ENCODE peak calls at places on chromosomes 12 and 14, in eight cellular contexts. One of them, this sample, is unnamed.
A peak's percentile ranks its signal among the peaks of the same experiment; 100 is the strongest.

GRCh38 chr14:35365130-35366047 is 39.2 kb downstream of the NFKBIA start:
- DNase-seq in colonic mucosa: peak; percentile 62
- DNase-seq in progenitor cell of endocrine pancreas: no peak
- DNase-seq in natural killer cell: peak; percentile 28
- DNase-seq in omental fat pad: peak; percentile 67
- DNase-seq in cardiac muscle cell: no peak
- DNase-seq in tibial nerve: no peak
- DNase-seq in nephron progenitor cell: no peak
- DNase-seq in this sample: no peak

GRCh38 chr12:102095677-102096263 is 24.1 kb downstream of the NUP37 start:
- DNase-seq in colonic mucosa: no peak
- DNase-seq in progenitor cell of endocrine pancreas: no peak
- DNase-seq in natural killer cell: no peak
- DNase-seq in omental fat pad: no peak
- DNase-seq in cardiac muscle cell: peak; percentile 15
- DNase-seq in tibial nerve: no peak
- DNase-seq in nephron progenitor cell: no peak
- DNase-seq in this sample: no peak

GRCh38 chr12:126784328-126784921 is 1482.5 kb upstream of the TMEM132C start:
- DNase-seq in colonic mucosa: peak; percentile 39
- DNase-seq in progenitor cell of endocrine pancreas: peak; percentile 41
- DNase-seq in natural killer cell: no peak
- DNase-seq in omental fat pad: no peak
- DNase-seq in cardiac muscle cell: peak; percentile 71
- DNase-seq in tibial nerve: no peak
- DNase-seq in nephron progenitor cell: peak; percentile 50
- DNase-seq in this sample: peak; percentile 52

GRCh38 chr12:69994593-69995222 is 169.7 kb downstream of the MYRFL start:
- DNase-seq in colonic mucosa: peak; percentile 77
- DNase-seq in progenitor cell of endocrine pancreas: no peak
- DNase-seq in natural killer cell: no peak
- DNase-seq in omental fat pad: no peak
- DNase-seq in cardiac muscle cell: no peak
- DNase-seq in tibial nerve: no peak
- DNase-seq in nephron progenitor cell: no peak
- DNase-seq in this sample: no peak

GRCh38 chr14:81710232-81710845 is 176.7 kb upstream of the SEL1L start:
- DNase-seq in colonic mucosa: no peak
- DNase-seq in progenitor cell of endocrine pancreas: peak; percentile 16
- DNase-seq in natural killer cell: no peak
- DNase-seq in omental fat pad: no peak
- DNase-seq in cardiac muscle cell: peak; percentile 62
- DNase-seq in tibial nerve: no peak
- DNase-seq in nephron progenitor cell: peak; percentile 31
- DNase-seq in this sample: peak; percentile 40

GRCh38 chr12:64177001-64177400 is 45.1 kb downstream of the KICS2 start:
- DNase-seq in colonic mucosa: no peak
- DNase-seq in progenitor cell of endocrine pancreas: no peak
- DNase-seq in natural killer cell: no peak
- DNase-seq in omental fat pad: no peak
- DNase-seq in cardiac muscle cell: no peak
- DNase-seq in tibial nerve: no peak
- DNase-seq in nephron progenitor cell: no peak
- DNase-seq in this sample: no peak

GRCh38 chr12:3054993-3055711 is 22.0 kb upstream of the TSPAN9 start:
- DNase-seq in colonic mucosa: no peak
- DNase-seq in progenitor cell of endocrine pancreas: no peak
- DNase-seq in natural killer cell: no peak
- DNase-seq in omental fat pad: no peak
- DNase-seq in cardiac muscle cell: no peak
- DNase-seq in tibial nerve: no peak
- DNase-seq in nephron progenitor cell: no peak
- DNase-seq in this sample: no peak

GRCh38 chr12:118136559-118137003 is 657 bp downstream of the PEBP1 start:
- DNase-seq in colonic mucosa: peak; percentile 72
- DNase-seq in progenitor cell of endocrine pancreas: peak; percentile 9
- DNase-seq in natural killer cell: peak; percentile 23
- DNase-seq in omental fat pad: peak; percentile 42
- DNase-seq in cardiac muscle cell: peak; percentile 42
- DNase-seq in tibial nerve: no peak
- DNase-seq in nephron progenitor cell: peak; percentile 30
- DNase-seq in this sample: peak; percentile 16

GRCh38 chr12:51636986-51637385 is 46.0 kb downstream of the SCN8A start:
- DNase-seq in colonic mucosa: no peak
- DNase-seq in progenitor cell of endocrine pancreas: no peak
- DNase-seq in natural killer cell: no peak
- DNase-seq in omental fat pad: no peak
- DNase-seq in cardiac muscle cell: no peak
- DNase-seq in tibial nerve: no peak
- DNase-seq in nephron progenitor cell: no peak
- DNase-seq in this sample: no peak

GRCh38 chr12:83527700-83528281 is 841.1 kb downstream of the TMTC2 start:
- DNase-seq in colonic mucosa: no peak
- DNase-seq in progenitor cell of endocrine pancreas: no peak
- DNase-seq in natural killer cell: no peak
- DNase-seq in omental fat pad: no peak
- DNase-seq in cardiac muscle cell: peak; percentile 45
- DNase-seq in tibial nerve: no peak
- DNase-seq in nephron progenitor cell: no peak
- DNase-seq in this sample: no peak

GRCh38 chr12:13562915-13563742 is 366.6 kb downstream of the EMP1 start:
- DNase-seq in colonic mucosa: no peak
- DNase-seq in progenitor cell of endocrine pancreas: no peak
- DNase-seq in natural killer cell: no peak
- DNase-seq in omental fat pad: no peak
- DNase-seq in cardiac muscle cell: no peak
- DNase-seq in tibial nerve: no peak
- DNase-seq in nephron progenitor cell: no peak
- DNase-seq in this sample: no peak

GRCh38 chr12:6891637-6892036 is 13.0 kb upstream of the LRRC23 start:
- DNase-seq in colonic mucosa: no peak
- DNase-seq in progenitor cell of endocrine pancreas: no peak
- DNase-seq in natural killer cell: no peak
- DNase-seq in omental fat pad: no peak
- DNase-seq in cardiac muscle cell: no peak
- DNase-seq in tibial nerve: no peak
- DNase-seq in nephron progenitor cell: no peak
- DNase-seq in this sample: no peak

GRCh38 chr14:94975366-94975765 is 182.0 kb downstream of the DICER1 start:
- DNase-seq in colonic mucosa: no peak
- DNase-seq in progenitor cell of endocrine pancreas: no peak
- DNase-seq in natural killer cell: no peak
- DNase-seq in omental fat pad: no peak
- DNase-seq in cardiac muscle cell: no peak
- DNase-seq in tibial nerve: no peak
- DNase-seq in nephron progenitor cell: no peak
- DNase-seq in this sample: no peak

GRCh38 chr12:87812030-87812429 is 217.2 kb downstream of the C12orf50 start:
- DNase-seq in colonic mucosa: no peak
- DNase-seq in progenitor cell of endocrine pancreas: no peak
- DNase-seq in natural killer cell: no peak
- DNase-seq in omental fat pad: no peak
- DNase-seq in cardiac muscle cell: no peak
- DNase-seq in tibial nerve: no peak
- DNase-seq in nephron progenitor cell: no peak
- DNase-seq in this sample: no peak

GRCh38 chr14:100657780-100658513 is 68.7 kb upstream of the DLK1 start:
- DNase-seq in colonic mucosa: peak; percentile 52
- DNase-seq in progenitor cell of endocrine pancreas: no peak
- DNase-seq in natural killer cell: no peak
- DNase-seq in omental fat pad: no peak
- DNase-seq in cardiac muscle cell: no peak
- DNase-seq in tibial nerve: no peak
- DNase-seq in nephron progenitor cell: no peak
- DNase-seq in this sample: no peak

GRCh38 chr14:100660498-100661339 is 66.0 kb upstream of the DLK1 start:
- DNase-seq in colonic mucosa: no peak
- DNase-seq in progenitor cell of endocrine pancreas: no peak
- DNase-seq in natural killer cell: no peak
- DNase-seq in omental fat pad: no peak
- DNase-seq in cardiac muscle cell: no peak
- DNase-seq in tibial nerve: no peak
- DNase-seq in nephron progenitor cell: no peak
- DNase-seq in this sample: no peak

GRCh38 chr14:100661340-100661712 is 65.4 kb upstream of the DLK1 start:
- DNase-seq in colonic mucosa: no peak
- DNase-seq in progenitor cell of endocrine pancreas: no peak
- DNase-seq in natural killer cell: no peak
- DNase-seq in omental fat pad: no peak
- DNase-seq in cardiac muscle cell: no peak
- DNase-seq in tibial nerve: no peak
- DNase-seq in nephron progenitor cell: no peak
- DNase-seq in this sample: no peak

GRCh38 chr14:100658514-100658886 is 68.2 kb upstream of the DLK1 start:
- DNase-seq in colonic mucosa: peak; percentile 59
- DNase-seq in progenitor cell of endocrine pancreas: no peak
- DNase-seq in natural killer cell: no peak
- DNase-seq in omental fat pad: no peak
- DNase-seq in cardiac muscle cell: no peak
- DNase-seq in tibial nerve: no peak
- DNase-seq in nephron progenitor cell: no peak
- DNase-seq in this sample: no peak

DNA sequence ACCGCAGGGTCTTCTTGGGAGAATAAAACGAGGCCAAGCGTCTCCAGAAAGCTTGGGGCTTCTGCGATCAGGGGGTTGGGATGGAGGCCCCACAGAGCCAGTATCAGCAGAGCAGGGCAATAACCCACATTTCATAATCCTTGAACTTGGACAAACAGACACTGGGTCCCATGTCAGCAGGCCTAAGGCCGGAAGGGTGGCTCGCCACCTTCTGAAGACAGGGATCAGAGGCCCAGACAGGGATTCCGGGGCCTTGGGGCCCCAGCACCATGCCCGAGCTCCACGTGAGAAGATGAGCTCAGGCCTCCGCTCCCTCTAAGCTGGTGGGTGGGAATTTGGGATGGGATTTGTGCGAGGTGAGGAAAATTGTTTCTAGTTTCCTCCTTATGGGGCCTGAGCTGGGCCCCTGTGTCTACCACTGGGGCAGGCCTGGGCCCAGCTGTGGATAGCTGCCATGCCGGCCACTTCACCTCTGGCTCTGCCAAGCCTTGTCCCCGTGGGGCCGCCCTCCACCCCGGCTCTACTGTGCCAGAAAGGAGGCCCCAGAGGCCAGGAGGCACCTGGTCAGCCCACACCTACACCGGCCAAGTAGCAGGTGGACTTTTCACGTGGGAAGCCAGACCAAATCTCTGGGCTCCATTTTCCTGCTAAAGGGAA is 67.2 kb upstream of the DLK1 start:
- DNase-seq in colonic mucosa: no peak
- DNase-seq in progenitor cell of endocrine pancreas: no peak
- DNase-seq in natural killer cell: no peak
- DNase-seq in omental fat pad: no peak
- DNase-seq in cardiac muscle cell: no peak
- DNase-seq in tibial nerve: no peak
- DNase-seq in nephron progenitor cell: no peak
- DNase-seq in this sample: no peak
- TF ChIP-seq CTCF in colonic mucosa: no peak
- TF ChIP-seq CTCF in progenitor cell of endocrine pancreas: no peak
- TF ChIP-seq CTCF in natural killer cell: no peak
- TF ChIP-seq CTCF in omental fat pad: no peak
- TF ChIP-seq CTCF in cardiac muscle cell: no peak
- TF ChIP-seq CTCF in tibial nerve: no peak
- TF ChIP-seq CTCF in nephron progenitor cell: no peak
- TF ChIP-seq CTCF in this sample: no peak

GRCh38 chr14:96307434-96307833 is 51.4 kb downstream of the BDKRB1 start:
- DNase-seq in colonic mucosa: no peak
- DNase-seq in progenitor cell of endocrine pancreas: no peak
- DNase-seq in natural killer cell: no peak
- DNase-seq in omental fat pad: no peak
- DNase-seq in cardiac muscle cell: peak; percentile 10
- DNase-seq in tibial nerve: no peak
- DNase-seq in nephron progenitor cell: no peak
- DNase-seq in this sample: no peak
- TF ChIP-seq CTCF in colonic mucosa: no peak
- TF ChIP-seq CTCF in progenitor cell of endocrine pancreas: no peak
- TF ChIP-seq CTCF in natural killer cell: no peak
- TF ChIP-seq CTCF in omental fat pad: no peak
- TF ChIP-seq CTCF in cardiac muscle cell: no peak
- TF ChIP-seq CTCF in tibial nerve: no peak
- TF ChIP-seq CTCF in nephron progenitor cell: no peak
- TF ChIP-seq CTCF in this sample: no peak

DNA sequence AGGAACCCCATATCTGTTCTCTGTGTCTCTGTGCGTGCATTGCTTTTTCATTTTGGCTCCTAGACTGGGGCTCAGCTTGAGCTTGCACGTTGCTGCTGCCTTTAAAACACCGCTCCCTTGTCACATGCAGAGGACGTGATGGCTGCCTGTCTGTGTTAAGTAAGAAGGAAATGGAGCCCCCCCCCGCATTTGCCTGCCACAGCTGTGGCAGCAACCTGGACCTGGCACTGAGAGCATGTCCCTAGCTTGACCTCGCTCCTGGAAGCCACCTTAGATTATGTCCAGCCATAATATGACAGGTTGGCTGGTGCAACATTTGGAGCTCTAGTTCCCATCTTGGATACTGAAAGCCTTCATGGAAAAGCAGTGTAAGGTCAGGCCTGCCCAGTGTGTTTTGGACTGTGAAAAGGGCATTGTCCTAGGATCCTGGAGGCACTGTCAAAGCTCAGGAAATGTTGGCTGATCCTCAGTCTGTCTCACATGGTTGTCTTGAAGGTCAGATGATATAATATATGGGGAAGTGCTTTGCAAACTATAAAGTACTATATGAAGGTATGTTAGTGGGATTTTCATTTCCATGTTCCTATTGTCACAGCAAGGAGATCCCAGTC is 73.8 kb downstream of the PRKCH start:
- DNase-seq in colonic mucosa: no peak
- DNase-seq in progenitor cell of endocrine pancreas: no peak
- DNase-seq in natural killer cell: no peak
- DNase-seq in omental fat pad: no peak
- DNase-seq in cardiac muscle cell: no peak
- DNase-seq in tibial nerve: no peak
- DNase-seq in nephron progenitor cell: no peak
- DNase-seq in this sample: no peak
- TF ChIP-seq CTCF in colonic mucosa: no peak
- TF ChIP-seq CTCF in progenitor cell of endocrine pancreas: no peak
- TF ChIP-seq CTCF in natural killer cell: no peak
- TF ChIP-seq CTCF in omental fat pad: no peak
- TF ChIP-seq CTCF in cardiac muscle cell: no peak
- TF ChIP-seq CTCF in tibial nerve: no peak
- TF ChIP-seq CTCF in nephron progenitor cell: no peak
- TF ChIP-seq CTCF in this sample: no peak

DNA sequence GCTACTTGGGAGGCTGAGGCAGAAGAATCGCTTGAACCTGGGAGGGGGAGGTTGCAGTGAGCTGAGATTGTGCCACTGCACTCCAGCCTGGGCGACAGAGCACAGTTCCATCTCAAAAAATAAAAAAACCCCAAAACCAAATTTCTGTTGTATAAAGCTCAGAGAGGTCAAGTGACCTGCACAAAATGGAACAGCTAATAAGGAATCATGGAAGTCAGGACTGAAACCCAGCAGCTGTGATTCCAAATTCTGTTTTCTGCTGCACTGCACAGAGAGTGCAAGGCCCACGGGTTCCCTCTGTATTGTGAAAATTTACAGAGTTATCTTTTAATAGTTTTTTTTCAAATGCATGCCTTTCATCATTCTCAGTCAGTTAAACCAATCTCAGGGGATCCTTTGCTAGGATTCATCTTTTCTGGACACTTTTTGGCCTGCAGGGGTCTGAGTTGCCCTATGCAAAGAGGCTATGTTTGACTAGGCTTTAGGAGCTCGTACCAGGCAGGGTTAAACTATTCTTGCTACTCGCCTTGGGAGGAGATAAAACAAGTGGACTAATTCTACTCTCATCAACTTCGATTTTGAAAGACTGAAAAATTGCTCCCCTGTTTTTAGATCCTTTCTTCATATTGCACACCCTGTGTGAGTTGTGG is 26.1 kb upstream of the AACS start:
- DNase-seq in colonic mucosa: no peak
- DNase-seq in progenitor cell of endocrine pancreas: no peak
- DNase-seq in natural killer cell: no peak
- DNase-seq in omental fat pad: no peak
- DNase-seq in cardiac muscle cell: no peak
- DNase-seq in tibial nerve: no peak
- DNase-seq in nephron progenitor cell: no peak
- DNase-seq in this sample: no peak
- TF ChIP-seq CTCF in colonic mucosa: no peak
- TF ChIP-seq CTCF in progenitor cell of endocrine pancreas: no peak
- TF ChIP-seq CTCF in natural killer cell: no peak
- TF ChIP-seq CTCF in omental fat pad: no peak
- TF ChIP-seq CTCF in cardiac muscle cell: no peak
- TF ChIP-seq CTCF in tibial nerve: no peak
- TF ChIP-seq CTCF in nephron progenitor cell: no peak
- TF ChIP-seq CTCF in this sample: no peak